ENCODE peak calls at places on chromosomes 13 and 19, in five cellular contexts. V is pancreas; X is CD8-positive, alpha-beta memory T cell; T is CD4-positive, alpha-beta memory T cell; J is AG09319. C is an unnamed sample.
A peak's percentile ranks its signal among the peaks of the same experiment; 100 is the strongest.

GRCh38 chr19:3547767-3548282 is 8.9 kb downstream of the TEKTIP1 start:
- DNase-seq in J (no peak), X (no peak), T (no peak), V (no peak), C (no peak)

GRCh38 chr19:42038675-42039074 is 31.3 kb downstream of the GRIK5 start:
- DNase-seq in V (no peak), X (no peak), J (no peak), T (no peak), C (no peak)

GRCh38 chr13:31945202-31945978 is 86.2 kb upstream of the FRY start:
- DNase-seq in V (peak; percentile 88), X (no peak), J (peak; percentile 75), T (no peak), C (no peak)

GRCh38 chr19:19399733-19400438 is 5.6 kb upstream of the GATAD2A start:
- DNase-seq in J (no peak), X (no peak), V (no peak), T (no peak), C (no peak)

GRCh38 chr19:49786432-49786831 is 19.6 kb downstream of the AP2A1 start:
- DNase-seq in T (no peak), V (no peak), X (no peak), J (peak; percentile 20), C (no peak)

GRCh38 chr19:34120846-34121639 is 51.3 kb upstream of the LSM14A start:
- DNase-seq in V (no peak), T (peak; percentile 44), J (no peak), X (peak; percentile 40), C (peak; percentile 20)

GRCh38 chr13:20989883-20990282 is 71.5 kb downstream of the LATS2 start:
- DNase-seq in J (no peak), X (no peak), V (no peak), T (no peak), C (no peak)

GRCh38 chr19:35063940-35064818 is 22.7 kb downstream of the HPN start:
- DNase-seq in V (no peak), T (no peak), J (no peak), X (no peak), C (no peak)

GRCh38 chr19:13329766-13330165 is 176.5 kb downstream of the CACNA1A start:
- DNase-seq in V (no peak), X (no peak), J (no peak), T (no peak), C (no peak)

GRCh38 chr13:99150575-99151370 is 49.9 kb upstream of the UBAC2 start:
- DNase-seq in V (no peak), X (no peak), J (peak; percentile 44), T (no peak), C (no peak)

GRCh38 chr13:39038569-39038898 is 278 bp downstream of the NHLRC3 start:
- DNase-seq in V (no peak), X (peak; percentile 71), T (no peak), J (no peak), C (no peak)

GRCh38 chr13:30618186-30618937 is 642 bp downstream of the USPL1 start:
- DNase-seq in X (no peak), T (no peak), J (no peak), V (peak; percentile 58), C (no peak)

GRCh38 chr19:16571689-16572331 is 405 bp downstream of the SLC35E1 start:
- DNase-seq in X (no peak), J (no peak), V (no peak), T (no peak), C (no peak)

GRCh38 chr19:51078731-51079130 is 4.0 kb downstream of the KLK14 start:
- DNase-seq in J (no peak), T (no peak), V (no peak), X (no peak), C (no peak)

GRCh38 chr13:108957369-108958012 is 328.1 kb downstream of the MYO16 start:
- DNase-seq in J (peak; percentile 60), X (no peak), T (no peak), V (no peak), C (peak; percentile 55)

GRCh38 chr13:97224544-97225324 is 2.6 kb downstream of the MBNL2 start:
- DNase-seq in T (peak; percentile 64), J (no peak), V (peak; percentile 65), X (peak; percentile 60), C (no peak)

GRCh38 chr13:30581582-30581981 is 36.1 kb upstream of the USPL1 start:
- DNase-seq in X (no peak), V (no peak), T (peak; percentile 21), J (no peak), C (no peak)

GRCh38 chr13:111021270-111021669 is 93.8 kb upstream of the ARHGEF7 start:
- DNase-seq in J (no peak), X (no peak), V (no peak), T (no peak), C (no peak)

GRCh38 chr13:43663474-43664090 is 123.2 kb downstream of the ENOX1 start:
- DNase-seq in X (no peak), J (no peak), T (no peak), V (no peak), C (peak; percentile 10)

GRCh38 chr19:18274303-18274775 is at the start of gene IQCN:
- DNase-seq in J (no peak), X (peak; percentile 58), T (no peak), V (no peak), C (no peak)

GRCh38 chr13:20436505-20436904 is 89.2 kb downstream of the CRYL1 start:
- DNase-seq in J (no peak), X (no peak), T (no peak), V (no peak), C (no peak)

GRCh38 chr13:21837841-21838551 is 167.1 kb downstream of the FGF9 start:
- DNase-seq in X (no peak), T (no peak), V (no peak), J (no peak), C (no peak)

GRCh38 chr19:13817018-13817614 is 21.9 kb downstream of the ZSWIM4 start:
- DNase-seq in V (peak; percentile 77), J (no peak), X (no peak), T (no peak), C (no peak)

GRCh38 chr13:67224148-67224846 is 5.8 kb downstream of the PCDH9 start:
- DNase-seq in V (peak; percentile 92), T (peak; percentile 35), X (peak; percentile 53), J (peak; percentile 29), C (peak; percentile 68)

GRCh38 chr13:25859528-25859927 is 192.3 kb downstream of the SHISA2 start:
- DNase-seq in V (no peak), T (no peak), J (no peak), X (no peak), C (no peak)

C was measured in AG04450.